ENCODE peak calls at places on chromosomes 5 and 9, in four cellular contexts. N, R, O and W are unnamed samples.

GRCh38 chr9:123395276-123396006 is 39.4 kb downstream of the CRB2 start:
- DNase-seq in R (peak), N (no peak), O (peak), W (no peak)

GRCh38 chr9:76704601-76705204 is 59.5 kb upstream of the PCA3 start:
- DNase-seq in N (no peak), O (peak), R (peak), W (no peak)

GRCh38 chr9:97900738-97901565 is 21.3 kb downstream of the TRMO start:
- DNase-seq in R (peak), N (no peak), O (peak), W (peak)

GRCh38 chr9:127503947-127504886 is 52.9 kb downstream of the LRSAM1 start:
- DNase-seq in O (peak), N (peak), R (peak), W (peak)

GRCh38 chr5:154278908-154279307 is 88.4 kb downstream of the GALNT10 start:
- DNase-seq in N (no peak), O (no peak), R (no peak), W (no peak)

GRCh38 chr5:1125030-1125357 is 13.1 kb upstream of the SLC12A7 start:
- DNase-seq in R (no peak), N (no peak), O (peak), W (no peak)

GRCh38 chr9:130215341-130216119 is 43.3 kb downstream of the NCS1 start:
- DNase-seq in O (no peak), R (peak), N (no peak), W (no peak)

GRCh38 chr9:126154182-126154827 is 172.3 kb upstream of the MVB12B start:
- DNase-seq in R (no peak), N (peak), O (no peak), W (no peak)

GRCh38 chr9:89815903-89816573 is 211.2 kb downstream of the GADD45G start:
- DNase-seq in R (no peak), O (no peak), N (no peak), W (no peak)

GRCh38 chr5:126490167-126490937 is 67.1 kb downstream of the GRAMD2B start:
- DNase-seq in N (no peak), R (no peak), O (no peak), W (peak)

GRCh38 chr5:4627887-4628286 is 512.2 kb upstream of the ADAMTS16 start:
- DNase-seq in O (no peak), N (no peak), R (no peak), W (no peak)

GRCh38 chr5:65163698-65164097 is 318.0 kb downstream of the ADAMTS6 start:
- DNase-seq in R (peak), N (no peak), O (no peak), W (no peak)

GRCh38 chr5:180668835-180669596 is 19.6 kb upstream of the FLT4 start:
- DNase-seq in R (no peak), O (no peak), N (no peak), W (no peak)

GRCh38 chr5:146238973-146239372 is 35.6 kb downstream of the RBM27 start:
- DNase-seq in O (no peak), R (peak), N (no peak), W (no peak)

GRCh38 chr9:134328841-134329575 is 2.8 kb downstream of the RXRA start:
- DNase-seq in N (peak), R (no peak), O (no peak), W (no peak)

GRCh38 chr5:31052937-31053658 is 140.4 kb upstream of the CDH6 start:
- DNase-seq in N (no peak), R (peak), O (no peak), W (no peak)

GRCh38 chr5:65926893-65927292 is 518 bp downstream of the ERBIN start:
- DNase-seq in N (no peak), O (no peak), R (peak), W (no peak)

GRCh38 chr5:7745882-7746735 is 104.8 kb downstream of the CFAP90 start:
- DNase-seq in N (peak), R (peak), O (peak), W (peak)

GRCh38 chr5:126445502-126446174 is 22.4 kb downstream of the GRAMD2B start:
- DNase-seq in O (no peak), R (peak), N (no peak), W (no peak)

GRCh38 chr5:51279983-51280382 is 103.3 kb upstream of the ISL1 start:
- DNase-seq in N (no peak), O (peak), R (no peak), W (no peak)